ENCODE peak calls at places on chromosomes 12 and 14, in nine cellular contexts. One of them, this sample, is unnamed.

GRCh38 chr12:39831587-39832315 is 212.1 kb upstream of the ABCD2 start:
- DNase-seq in left ventricle myocardium inferior: no peak
- DNase-seq in mesenchymal stem cell: peak; percentile 11
- DNase-seq in adrenal gland: no peak
- DNase-seq in adipocyte: peak; percentile 18
- DNase-seq in Peyer's patch: no peak
- DNase-seq in tibial artery: no peak
- DNase-seq in HepG2: peak; percentile 77
- DNase-seq in HCT116: no peak
- DNase-seq in this sample: peak; percentile 9

GRCh38 chr14:66401447-66402095 is 84.6 kb upstream of the CCDC196 start:
- DNase-seq in HCT116: no peak
- DNase-seq in mesenchymal stem cell: no peak
- DNase-seq in adrenal gland: no peak
- DNase-seq in Peyer's patch: no peak
- DNase-seq in tibial artery: no peak
- DNase-seq in HepG2: peak; percentile 3
- DNase-seq in left ventricle myocardium inferior: no peak
- DNase-seq in adipocyte: peak; percentile 7
- DNase-seq in this sample: no peak

GRCh38 chr14:45212231-45212630 is 40.8 kb downstream of the MIS18BP1 start:
- DNase-seq in tibial artery: no peak
- DNase-seq in mesenchymal stem cell: no peak
- DNase-seq in HepG2: no peak
- DNase-seq in adipocyte: no peak
- DNase-seq in left ventricle myocardium inferior: no peak
- DNase-seq in adrenal gland: no peak
- DNase-seq in Peyer's patch: no peak
- DNase-seq in HCT116: no peak
- DNase-seq in this sample: no peak

GRCh38 chr14:66009104-66009503 is 477.1 kb upstream of the CCDC196 start:
- DNase-seq in left ventricle myocardium inferior: no peak
- DNase-seq in mesenchymal stem cell: peak; percentile 91
- DNase-seq in adipocyte: peak; percentile 89
- DNase-seq in HepG2: no peak
- DNase-seq in HCT116: peak; percentile 13
- DNase-seq in Peyer's patch: no peak
- DNase-seq in tibial artery: peak; percentile 22
- DNase-seq in adrenal gland: peak; percentile 15
- DNase-seq in this sample: no peak

GRCh38 chr12:73585136-73585535 is 952.5 kb upstream of the ATXN7L3B start:
- DNase-seq in tibial artery: no peak
- DNase-seq in HepG2: no peak
- DNase-seq in Peyer's patch: no peak
- DNase-seq in mesenchymal stem cell: no peak
- DNase-seq in HCT116: no peak
- DNase-seq in adipocyte: no peak
- DNase-seq in adrenal gland: no peak
- DNase-seq in left ventricle myocardium inferior: no peak
- DNase-seq in this sample: no peak

GRCh38 chr14:32397871-32398640 is 69.0 kb downstream of the AKAP6 start:
- DNase-seq in Peyer's patch: no peak
- DNase-seq in HCT116: no peak
- DNase-seq in adipocyte: peak; percentile 83
- DNase-seq in tibial artery: peak; percentile 21
- DNase-seq in left ventricle myocardium inferior: no peak
- DNase-seq in mesenchymal stem cell: peak; percentile 50
- DNase-seq in HepG2: no peak
- DNase-seq in adrenal gland: no peak
- DNase-seq in this sample: no peak

GRCh38 chr12:779745-780734 is 27.7 kb downstream of the WNK1 start:
- DNase-seq in left ventricle myocardium inferior: no peak
- DNase-seq in HCT116: no peak
- DNase-seq in adipocyte: peak; percentile 68
- DNase-seq in tibial artery: no peak
- DNase-seq in HepG2: peak; percentile 41
- DNase-seq in mesenchymal stem cell: peak; percentile 80
- DNase-seq in Peyer's patch: no peak
- DNase-seq in adrenal gland: no peak
- DNase-seq in this sample: no peak

GRCh38 chr12:110073049-110073831 is 24.9 kb upstream of the C12orf76 start:
- DNase-seq in tibial artery: peak; percentile 34
- DNase-seq in HepG2: no peak
- DNase-seq in HCT116: no peak
- DNase-seq in mesenchymal stem cell: no peak
- DNase-seq in adrenal gland: peak; percentile 37
- DNase-seq in adipocyte: peak; percentile 25
- DNase-seq in left ventricle myocardium inferior: peak; percentile 21
- DNase-seq in Peyer's patch: peak; percentile 24
- DNase-seq in this sample: no peak

GRCh38 chr14:74973003-74973614 is 17.7 kb upstream of the PGF start:
- DNase-seq in HCT116: no peak
- DNase-seq in mesenchymal stem cell: no peak
- DNase-seq in Peyer's patch: peak; percentile 42
- DNase-seq in HepG2: no peak
- DNase-seq in left ventricle myocardium inferior: peak; percentile 78
- DNase-seq in adrenal gland: peak; percentile 50
- DNase-seq in adipocyte: no peak
- DNase-seq in tibial artery: peak; percentile 70
- DNase-seq in this sample: no peak

GRCh38 chr12:120920178-120920577 is 16.0 kb upstream of the SPPL3 start:
- DNase-seq in HCT116: no peak
- DNase-seq in tibial artery: no peak
- DNase-seq in HepG2: no peak
- DNase-seq in left ventricle myocardium inferior: no peak
- DNase-seq in mesenchymal stem cell: no peak
- DNase-seq in adrenal gland: no peak
- DNase-seq in adipocyte: no peak
- DNase-seq in Peyer's patch: no peak
- DNase-seq in this sample: no peak

GRCh38 chr14:79583738-79584405 is 627.4 kb downstream of the DIO2 start:
- DNase-seq in left ventricle myocardium inferior: no peak
- DNase-seq in adipocyte: peak; percentile 67
- DNase-seq in HepG2: no peak
- DNase-seq in Peyer's patch: no peak
- DNase-seq in tibial artery: no peak
- DNase-seq in mesenchymal stem cell: peak; percentile 66
- DNase-seq in HCT116: no peak
- DNase-seq in adrenal gland: no peak
- DNase-seq in this sample: no peak

GRCh38 chr14:76497550-76498484 is 121.9 kb downstream of the ESRRB start:
- DNase-seq in left ventricle myocardium inferior: no peak
- DNase-seq in mesenchymal stem cell: no peak
- DNase-seq in adipocyte: no peak
- DNase-seq in HepG2: no peak
- DNase-seq in HCT116: no peak
- DNase-seq in tibial artery: no peak
- DNase-seq in Peyer's patch: no peak
- DNase-seq in adrenal gland: no peak
- DNase-seq in this sample: no peak

GRCh38 chr14:42535397-42535796 is 928.7 kb downstream of the LRFN5 start:
- DNase-seq in mesenchymal stem cell: no peak
- DNase-seq in left ventricle myocardium inferior: no peak
- DNase-seq in adipocyte: no peak
- DNase-seq in Peyer's patch: no peak
- DNase-seq in tibial artery: no peak
- DNase-seq in adrenal gland: no peak
- DNase-seq in HCT116: no peak
- DNase-seq in HepG2: no peak
- DNase-seq in this sample: no peak

GRCh38 chr12:69998922-69999321 is 173.9 kb downstream of the MYRFL start:
- DNase-seq in Peyer's patch: no peak
- DNase-seq in left ventricle myocardium inferior: no peak
- DNase-seq in adipocyte: no peak
- DNase-seq in HCT116: no peak
- DNase-seq in adrenal gland: no peak
- DNase-seq in HepG2: no peak
- DNase-seq in tibial artery: no peak
- DNase-seq in mesenchymal stem cell: no peak
- DNase-seq in this sample: peak; percentile 15

GRCh38 chr14:64504897-64505771 is 564 bp downstream of the ZBTB1 start:
- DNase-seq in adrenal gland: peak; percentile 91
- DNase-seq in left ventricle myocardium inferior: peak; percentile 92
- DNase-seq in tibial artery: peak; percentile 91
- DNase-seq in Peyer's patch: peak; percentile 89
- DNase-seq in adipocyte: peak; percentile 96
- DNase-seq in mesenchymal stem cell: peak; percentile 87
- DNase-seq in HCT116: peak; percentile 58
- DNase-seq in HepG2: peak; percentile 67
- DNase-seq in this sample: peak; percentile 91
- H3K4me3 ChIP-seq in adrenal gland: peak overlapping the region; percentile 66
- H3K4me3 ChIP-seq in left ventricle myocardium inferior: peak overlapping the region; percentile 95
- H3K4me3 ChIP-seq in tibial artery: peak overlapping the region; percentile 92
- H3K4me3 ChIP-seq in Peyer's patch: peak overlapping the region; percentile 89
- H3K4me3 ChIP-seq in adipocyte: peak overlapping the region; percentile 92
- H3K4me3 ChIP-seq in mesenchymal stem cell: peak overlapping the region; percentile 93
- H3K4me3 ChIP-seq in HCT116: peak overlapping the region; percentile 97
- H3K4me3 ChIP-seq in HepG2: peak overlapping the region; percentile 75
- H3K4me3 ChIP-seq in this sample: peak overlapping the region; percentile 91

GRCh38 chr14:91368681-91369416 is 48.8 kb downstream of the CCDC88C start:
- DNase-seq in Peyer's patch: no peak
- DNase-seq in tibial artery: no peak
- DNase-seq in adipocyte: no peak
- DNase-seq in adrenal gland: no peak
- DNase-seq in HepG2: no peak
- DNase-seq in left ventricle myocardium inferior: no peak
- DNase-seq in mesenchymal stem cell: no peak
- DNase-seq in HCT116: no peak
- DNase-seq in this sample: no peak
- H3K4me1 ChIP-seq in Peyer's patch: peaks cover 50% of the 10 kb centered on the region
- H3K4me1 ChIP-seq in tibial artery: no peaks in the 10 kb centered on the region
- H3K4me1 ChIP-seq in adipocyte: no peaks in the 10 kb centered on the region
- H3K4me1 ChIP-seq in adrenal gland: peaks cover 9% of the 10 kb centered on the region
- H3K4me1 ChIP-seq in HepG2: peaks cover 30% of the 10 kb centered on the region
- H3K4me1 ChIP-seq in left ventricle myocardium inferior: peaks cover 47% of the 10 kb centered on the region
- H3K4me1 ChIP-seq in mesenchymal stem cell: peaks cover 17% of the 10 kb centered on the region
- H3K4me1 ChIP-seq in HCT116: peaks cover 2% of the 10 kb centered on the region
- H3K4me1 ChIP-seq in this sample: peaks cover 6% of the 10 kb centered on the region

GRCh38 chr12:53989227-53990113 is 4.5 kb downstream of the HOXC10 start:
- DNase-seq in adipocyte: peak; percentile 72
- DNase-seq in HepG2: peak; percentile 56
- DNase-seq in left ventricle myocardium inferior: no peak
- DNase-seq in adrenal gland: no peak
- DNase-seq in tibial artery: no peak
- DNase-seq in HCT116: no peak
- DNase-seq in mesenchymal stem cell: peak; percentile 71
- DNase-seq in Peyer's patch: no peak
- DNase-seq in this sample: peak; percentile 56

GRCh38 chr12:53992377-53992776 is 7.4 kb downstream of the HOXC10 start:
- DNase-seq in adipocyte: no peak
- DNase-seq in tibial artery: no peak
- DNase-seq in adrenal gland: no peak
- DNase-seq in left ventricle myocardium inferior: no peak
- DNase-seq in HepG2: no peak
- DNase-seq in HCT116: no peak
- DNase-seq in mesenchymal stem cell: no peak
- DNase-seq in Peyer's patch: no peak
- DNase-seq in this sample: no peak

GRCh38 chr12:53990311-53991076 is 5.5 kb downstream of the HOXC10 start:
- DNase-seq in left ventricle myocardium inferior: no peak
- DNase-seq in HCT116: no peak
- DNase-seq in Peyer's patch: no peak
- DNase-seq in adrenal gland: no peak
- DNase-seq in adipocyte: no peak
- DNase-seq in tibial artery: no peak
- DNase-seq in mesenchymal stem cell: no peak
- DNase-seq in HepG2: no peak
- DNase-seq in this sample: no peak

GRCh38 chr12:53988519-53989226 is 3.7 kb downstream of the HOXC10 start:
- DNase-seq in Peyer's patch: no peak
- DNase-seq in adrenal gland: no peak
- DNase-seq in HCT116: no peak
- DNase-seq in adipocyte: no peak
- DNase-seq in tibial artery: no peak
- DNase-seq in HepG2: no peak
- DNase-seq in mesenchymal stem cell: no peak
- DNase-seq in left ventricle myocardium inferior: no peak
- DNase-seq in this sample: no peak

DNA sequence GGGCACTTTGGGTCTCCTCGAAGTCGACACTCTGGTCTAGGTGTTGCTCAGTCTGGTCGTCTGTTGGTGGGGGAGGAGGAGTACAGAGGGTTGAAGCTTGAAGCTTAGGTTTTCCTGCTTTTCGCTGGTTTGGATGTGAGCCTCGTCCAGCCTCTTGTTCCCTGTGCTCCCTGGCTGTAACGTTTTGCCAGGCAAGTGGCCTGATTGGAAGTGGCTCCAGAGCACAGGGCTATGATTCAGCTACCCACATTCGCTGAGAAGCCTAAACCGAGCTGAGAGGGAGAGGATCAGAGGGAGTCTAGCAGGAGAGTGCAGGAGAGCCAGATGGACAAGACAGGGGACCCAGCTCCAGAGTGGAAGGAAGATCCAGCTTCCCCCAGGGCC is 6.1 kb downstream of the HOXC10 start:
- DNase-seq in HCT116: no peak
- DNase-seq in mesenchymal stem cell: no peak
- DNase-seq in adrenal gland: no peak
- DNase-seq in Peyer's patch: no peak
- DNase-seq in HepG2: no peak
- DNase-seq in left ventricle myocardium inferior: no peak
- DNase-seq in adipocyte: no peak
- DNase-seq in tibial artery: peak; percentile 88
- DNase-seq in this sample: no peak
- H3K27me3 ChIP-seq in HCT116: no peaks in the 10 kb centered on the region
- H3K27me3 ChIP-seq in mesenchymal stem cell: no peaks in the 10 kb centered on the region
- H3K27me3 ChIP-seq in adrenal gland: peaks cover 91% of the 10 kb centered on the region
- H3K27me3 ChIP-seq in Peyer's patch: peaks cover 65% of the 10 kb centered on the region
- H3K27me3 ChIP-seq in HepG2: peaks cover 10% of the 10 kb centered on the region
- H3K27me3 ChIP-seq in left ventricle myocardium inferior: peaks cover 100% of the 10 kb centered on the region
- H3K27me3 ChIP-seq in adipocyte: no peaks in the 10 kb centered on the region
- H3K27me3 ChIP-seq in tibial artery: no peaks in the 10 kb centered on the region
- H3K27me3 ChIP-seq in this sample: peaks cover 7% of the 10 kb centered on the region

GRCh38 chr14:50501642-50502041 is 30.7 kb downstream of the MAP4K5 start:
- DNase-seq in HepG2: no peak
- DNase-seq in left ventricle myocardium inferior: no peak
- DNase-seq in Peyer's patch: no peak
- DNase-seq in adrenal gland: no peak
- DNase-seq in tibial artery: no peak
- DNase-seq in mesenchymal stem cell: peak; percentile 30
- DNase-seq in HCT116: no peak
- DNase-seq in adipocyte: peak; percentile 55
- DNase-seq in this sample: peak; percentile 2
- H3K4me3 ChIP-seq in HepG2: no peak overlapping the region
- H3K4me3 ChIP-seq in left ventricle myocardium inferior: no peak overlapping the region
- H3K4me3 ChIP-seq in Peyer's patch: no peak overlapping the region
- H3K4me3 ChIP-seq in adrenal gland: no peak overlapping the region
- H3K4me3 ChIP-seq in tibial artery: no peak overlapping the region
- H3K4me3 ChIP-seq in mesenchymal stem cell: no peak overlapping the region
- H3K4me3 ChIP-seq in HCT116: no peak overlapping the region
- H3K4me3 ChIP-seq in adipocyte: no peak overlapping the region
- H3K4me3 ChIP-seq in this sample: no peak overlapping the region

GRCh38 chr14:73764881-73765280 is 50.7 kb upstream of the PNMA1 start:
- DNase-seq in left ventricle myocardium inferior: peak; percentile 64
- DNase-seq in mesenchymal stem cell: no peak
- DNase-seq in HCT116: no peak
- DNase-seq in HepG2: no peak
- DNase-seq in adipocyte: no peak
- DNase-seq in adrenal gland: peak; percentile 70
- DNase-seq in Peyer's patch: peak; percentile 71
- DNase-seq in tibial artery: peak; percentile 81
- DNase-seq in this sample: peak; percentile 89
- H3K4me1 ChIP-seq in left ventricle myocardium inferior: peaks cover 97% of the 10 kb centered on the region
- H3K4me1 ChIP-seq in mesenchymal stem cell: peaks cover 35% of the 10 kb centered on the region
- H3K4me1 ChIP-seq in HCT116: peaks cover 18% of the 10 kb centered on the region
- H3K4me1 ChIP-seq in HepG2: peaks cover 80% of the 10 kb centered on the region
- H3K4me1 ChIP-seq in adipocyte: peaks cover 25% of the 10 kb centered on the region
- H3K4me1 ChIP-seq in adrenal gland: peaks cover 83% of the 10 kb centered on the region
- H3K4me1 ChIP-seq in Peyer's patch: peaks cover 75% of the 10 kb centered on the region
- H3K4me1 ChIP-seq in tibial artery: peaks cover 38% of the 10 kb centered on the region
- H3K4me1 ChIP-seq in this sample: peaks cover 18% of the 10 kb centered on the region